ENCODE peak calls at places on chromosomes 4 and X, in four cellular contexts. V is GM04504, D is ACHN, L is tibial nerve. W is an unnamed sample.

GRCh38 chrX:47500541-47500940 is 17.5 kb upstream of the ZNF41 start:
- DNase-seq in D (no peak), V (no peak), L (no peak), W (no peak)

GRCh38 chrX:108001218-108001814 is 19.1 kb upstream of the TEX13B start:
- DNase-seq in D (no peak), V (peak; percentile 5), L (no peak), W (peak; percentile 20)

GRCh38 chr4:6754481-6755087 is 27.9 kb upstream of the KIAA0232 start:
- DNase-seq in V (no peak), L (no peak), D (no peak), W (no peak)

GRCh38 chr4:101199507-101200285 is 147.6 kb downstream of the PPP3CA start:
- DNase-seq in D (no peak), V (no peak), L (no peak), W (no peak)

GRCh38 chrX:10156199-10157031 is at the start of gene CLCN4:
- DNase-seq in L (no peak), D (peak; percentile 42), V (no peak), W (peak; percentile 60)

GRCh38 chr4:5758741-5759140 is 47.7 kb downstream of the EVC start:
- DNase-seq in D (peak; percentile 90), L (no peak), V (peak; percentile 98), W (no peak)

GRCh38 chrX:115900425-115900824 is 270.1 kb upstream of the AGTR2 start:
- DNase-seq in D (no peak), L (no peak), V (no peak), W (no peak)

GRCh38 chr4:96145671-96146070 is 305.8 kb downstream of the PDHA2 start:
- DNase-seq in V (no peak), L (no peak), D (no peak), W (no peak)

GRCh38 chrX:136047969-136048368 is 62.7 kb downstream of the SLC9A6 start:
- DNase-seq in L (no peak), V (no peak), D (no peak), W (no peak)

GRCh38 chrX:154040863-154041262 is 21.2 kb upstream of the IRAK1 start:
- DNase-seq in L (no peak), D (no peak), V (no peak), W (no peak)

W was measured in B cell.